ENCODE peak calls at places on chromosomes 13 and 19, in eight cellular contexts. I, U, X, R, D, T, Y and N are unnamed samples.
A peak's percentile ranks its signal among the peaks of the same experiment; 100 is the strongest.

GRCh38 chr19:34364830-34365462 is at the start of gene GPI:
- DNase-seq in I (peak; percentile 71), U (no peak), X (peak; percentile 66), R (peak; percentile 69), D (peak; percentile 28), T (peak; percentile 24), Y (no peak), N (peak; percentile 89)

GRCh38 chr19:53903055-53903680 is 5.9 kb upstream of the CACNG7 start:
- DNase-seq in I (peak; percentile 64), U (no peak), X (no peak), R (no peak), D (peak; percentile 46), T (peak; percentile 30), Y (no peak), N (no peak)

GRCh38 chr19:22634450-22634827 is 315 bp downstream of the ZNF492 start:
- DNase-seq in I (no peak), U (no peak), X (no peak), R (no peak), D (no peak), T (no peak), Y (no peak), N (peak; percentile 83)

GRCh38 chr19:8731428-8732169 is 10.2 kb downstream of the OR2Z1 start:
- DNase-seq in I (no peak), U (no peak), X (no peak), R (no peak), D (no peak), T (no peak), Y (no peak), N (no peak)

GRCh38 chr13:21831654-21832324 is 160.9 kb downstream of the FGF9 start:
- DNase-seq in I (no peak), U (no peak), X (no peak), R (no peak), D (no peak), T (no peak), Y (no peak), N (no peak)

GRCh38 chr13:108225440-108225839 is 7.2 kb downstream of the ABHD13 start:
- DNase-seq in I (no peak), U (no peak), X (no peak), R (no peak), D (no peak), T (no peak), Y (no peak), N (no peak)

GRCh38 chr13:46288570-46289259 is 77.0 kb downstream of the LRRC63 start:
- DNase-seq in I (peak; percentile 25), U (peak; percentile 39), X (no peak), R (no peak), D (peak; percentile 50), T (peak; percentile 22), Y (no peak), N (no peak)

GRCh38 chr13:65036999-65037398 is 2193.1 kb downstream of the PCDH9 start:
- DNase-seq in I (no peak), U (no peak), X (no peak), R (no peak), D (no peak), T (no peak), Y (no peak), N (no peak)

GRCh38 chr19:18428837-18429674 is 8.9 kb downstream of the ISYNA1 start:
- DNase-seq in I (peak; percentile 84), U (no peak), X (peak; percentile 71), R (peak; percentile 70), D (peak; percentile 80), T (peak; percentile 72), Y (peak; percentile 89), N (no peak)

GRCh38 chr13:59103004-59103768 is 1060.5 kb downstream of the DIAPH3 start:
- DNase-seq in I (no peak), U (no peak), X (no peak), R (no peak), D (no peak), T (peak; percentile 77), Y (no peak), N (no peak)

GRCh38 chr13:108961542-108962125 is 332.2 kb downstream of the MYO16 start:
- DNase-seq in I (peak; percentile 54), U (peak; percentile 31), X (no peak), R (no peak), D (peak; percentile 60), T (peak; percentile 62), Y (no peak), N (no peak)

GRCh38 chr19:4896372-4896771 is 6.3 kb downstream of the ARRDC5 start:
- DNase-seq in I (peak; percentile 33), U (no peak), X (no peak), R (peak; percentile 46), D (no peak), T (peak; percentile 47), Y (no peak), N (no peak)

GRCh38 chr13:80235559-80236296 is 105.2 kb downstream of the SPRY2 start:
- DNase-seq in I (peak; percentile 22), U (no peak), X (peak; percentile 61), R (no peak), D (peak; percentile 86), T (no peak), Y (no peak), N (no peak)

GRCh38 chr19:38210458-38210987 is 13.5 kb downstream of the DPF1 start:
- DNase-seq in I (no peak), U (no peak), X (peak; percentile 18), R (no peak), D (no peak), T (peak; percentile 28), Y (no peak), N (no peak)

GRCh38 chr13:106986033-106986484 is 418.1 kb upstream of the ARGLU1 start:
- DNase-seq in I (no peak), U (no peak), X (no peak), R (no peak), D (no peak), T (peak; percentile 34), Y (no peak), N (no peak)

DNA sequence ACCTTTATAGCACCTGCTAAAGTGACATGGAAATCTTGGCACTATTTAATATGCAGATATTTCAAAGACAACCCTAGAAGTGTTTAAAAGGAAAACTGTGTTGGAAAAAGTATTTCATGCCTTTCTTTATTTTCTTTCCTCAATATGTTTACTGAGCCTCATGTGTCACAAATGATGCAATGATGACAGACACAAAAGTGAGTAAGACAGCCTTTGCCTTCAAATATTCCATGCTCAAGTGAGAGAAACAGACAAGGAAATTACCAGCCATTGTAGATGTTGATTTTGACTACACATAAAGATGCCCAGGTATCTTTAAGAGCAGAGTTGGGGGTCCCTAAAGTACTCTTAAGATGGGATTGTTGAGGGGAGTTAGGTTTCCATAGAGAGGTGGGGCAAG is 48.0 kb upstream of the TPP2 start:
- DNase-seq in I (no peak), U (no peak), X (no peak), R (no peak), D (no peak), T (no peak), Y (no peak), N (no peak)
- H3K4me3 ChIP-seq in I (no peak overlapping the region), U (no peak overlapping the region), X (no peak overlapping the region), R (no peak overlapping the region), D (no peak overlapping the region), T (no peak overlapping the region), Y (no peak overlapping the region), N (no peak overlapping the region)

GRCh38 chr13:99417151-99417820 is 84.0 kb upstream of the TM9SF2 start:
- DNase-seq in I (no peak), U (no peak), X (no peak), R (peak; percentile 22), D (no peak), T (no peak), Y (peak; percentile 49), N (peak; percentile 68)
- TF ChIP-seq CTCF in I (no peak), U (no peak), X (no peak), R (no peak), D (no peak), T (no peak), Y (no peak), N (no peak)

DNA sequence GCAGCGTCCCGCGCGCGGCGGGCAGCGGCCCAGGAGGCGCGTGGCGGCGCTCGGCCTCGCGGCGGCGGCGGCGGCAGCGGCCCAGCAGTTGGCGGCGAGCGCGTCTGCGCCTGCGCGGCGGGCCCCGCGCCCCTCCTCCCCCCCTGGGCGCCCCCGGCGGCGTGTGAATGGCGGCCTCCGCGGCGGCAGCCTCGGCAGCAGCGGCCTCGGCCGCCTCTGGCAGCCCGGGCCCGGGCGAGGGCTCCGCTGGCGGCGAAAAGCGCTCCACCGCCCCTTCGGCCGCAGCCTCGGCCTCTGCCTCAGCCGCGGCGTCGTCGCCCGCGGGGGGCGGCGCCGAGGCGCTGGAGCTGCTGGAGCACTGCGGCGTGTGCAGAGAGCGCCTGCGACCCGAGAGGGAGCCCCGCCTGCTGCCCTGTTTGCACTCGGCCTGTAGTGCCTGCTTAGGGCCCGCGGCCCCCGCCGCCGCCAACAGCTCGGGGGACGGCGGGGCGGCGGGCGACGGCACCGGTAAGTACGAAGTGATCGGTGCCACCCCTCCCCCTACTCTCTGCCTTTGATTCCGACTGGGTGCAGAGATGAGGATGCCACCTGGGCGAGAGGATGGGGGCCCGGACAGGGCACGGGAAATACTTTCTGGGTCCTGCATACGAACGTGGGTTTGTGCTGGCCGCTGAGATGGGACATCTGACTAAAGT is 874 bp downstream of the TRIM28 start:
- DNase-seq in I (peak; percentile 40), U (no peak), X (peak; percentile 52), R (no peak), D (peak; percentile 37), T (peak; percentile 47), Y (peak; percentile 67), N (no peak)
- TF ChIP-seq POLR2A in I (no peak), U (no peak), X (no peak), R (no peak), D (no peak), T (no peak), Y (no peak), N (no peak)

GRCh38 chr19:16588089-16588823 is 16.0 kb upstream of the SLC35E1 start:
- DNase-seq in I (no peak), U (no peak), X (no peak), R (no peak), D (peak; percentile 79), T (peak; percentile 19), Y (peak; percentile 64), N (no peak)
- H3K4me3 ChIP-seq in I (no peak overlapping the region), U (no peak overlapping the region), X (no peak overlapping the region), R (no peak overlapping the region), D (no peak overlapping the region), T (no peak overlapping the region), Y (peak overlapping the region; percentile 30), N (no peak overlapping the region)

GRCh38 chr13:35787937-35788336 is 311.4 kb upstream of the MAB21L1 start:
- DNase-seq in I (no peak), U (no peak), X (no peak), R (no peak), D (no peak), T (no peak), Y (no peak), N (no peak)

GRCh38 chr13:35785563-35786327 is 309.3 kb upstream of the MAB21L1 start:
- DNase-seq in I (no peak), U (no peak), X (no peak), R (no peak), D (no peak), T (no peak), Y (no peak), N (no peak)

GRCh38 chr13:35791191-35791902 is 314.9 kb upstream of the MAB21L1 start:
- DNase-seq in I (peak; percentile 35), U (no peak), X (no peak), R (no peak), D (no peak), T (peak; percentile 48), Y (no peak), N (peak; percentile 23)

GRCh38 chr13:35793823-35794222 is 317.3 kb upstream of the MAB21L1 start:
- DNase-seq in I (no peak), U (no peak), X (no peak), R (no peak), D (no peak), T (no peak), Y (no peak), N (peak; percentile 32)

GRCh38 chr13:35789335-35790166 is 313.1 kb upstream of the MAB21L1 start:
- DNase-seq in I (peak; percentile 34), U (peak; percentile 7), X (no peak), R (no peak), D (peak; percentile 48), T (peak; percentile 61), Y (no peak), N (no peak)
- TF ChIP-seq CTCF in I (peak; percentile 48), U (peak; percentile 44), X (peak; percentile 54), R (no peak), D (peak; percentile 45), T (peak; percentile 66), Y (no peak), N (no peak)